ENCODE peak calls at places on chromosomes 5 and 9, in four cellular contexts. One of them, this sample, is unnamed.

GRCh38 chr9:103707181-103707580 is 386.9 kb upstream of the SMC2 start:
- DNase-seq in OCI-LY7: no peak
- DNase-seq in cardiac muscle cell: no peak
- DNase-seq in upper lobe of left lung: no peak
- DNase-seq in this sample: no peak

GRCh38 chr5:89211836-89212235 is 328.9 kb upstream of the MEF2C start:
- DNase-seq in OCI-LY7: no peak
- DNase-seq in cardiac muscle cell: no peak
- DNase-seq in upper lobe of left lung: no peak
- DNase-seq in this sample: peak; percentile 77

GRCh38 chr5:39024005-39024404 is 50.2 kb downstream of the RICTOR start:
- DNase-seq in OCI-LY7: no peak
- DNase-seq in cardiac muscle cell: no peak
- DNase-seq in upper lobe of left lung: no peak
- DNase-seq in this sample: no peak

GRCh38 chr9:26575041-26575440 is 317.6 kb downstream of the CAAP1 start:
- DNase-seq in OCI-LY7: no peak
- DNase-seq in cardiac muscle cell: no peak
- DNase-seq in upper lobe of left lung: no peak
- DNase-seq in this sample: no peak

GRCh38 chr5:14101922-14102321 is 41.2 kb upstream of the TRIO start:
- DNase-seq in OCI-LY7: no peak
- DNase-seq in cardiac muscle cell: no peak
- DNase-seq in upper lobe of left lung: no peak
- DNase-seq in this sample: no peak

GRCh38 chr9:125759812-125760134 is 12.6 kb downstream of the PBX3 start:
- DNase-seq in OCI-LY7: no peak
- DNase-seq in cardiac muscle cell: peak; percentile 69
- DNase-seq in upper lobe of left lung: no peak
- DNase-seq in this sample: no peak

GRCh38 chr5:53983568-53984465 is 326.6 kb downstream of the ARL15 start:
- DNase-seq in OCI-LY7: no peak
- DNase-seq in cardiac muscle cell: no peak
- DNase-seq in upper lobe of left lung: no peak
- DNase-seq in this sample: no peak

GRCh38 chr5:73242741-73243140 is 69.7 kb downstream of the TMEM174 start:
- DNase-seq in OCI-LY7: no peak
- DNase-seq in cardiac muscle cell: no peak
- DNase-seq in upper lobe of left lung: no peak
- DNase-seq in this sample: no peak

GRCh38 chr5:34656700-34657549 is 797 bp downstream of the RAI14 start:
- DNase-seq in OCI-LY7: no peak
- DNase-seq in cardiac muscle cell: peak; percentile 33
- DNase-seq in upper lobe of left lung: peak; percentile 88
- DNase-seq in this sample: no peak

GRCh38 chr5:6110441-6111005 is 267.8 kb downstream of the MED10 start:
- DNase-seq in OCI-LY7: no peak
- DNase-seq in cardiac muscle cell: no peak
- DNase-seq in upper lobe of left lung: no peak
- DNase-seq in this sample: no peak

GRCh38 chr5:111730659-111731382 is 26.2 kb downstream of the NREP start:
- DNase-seq in OCI-LY7: no peak
- DNase-seq in cardiac muscle cell: no peak
- DNase-seq in upper lobe of left lung: no peak
- DNase-seq in this sample: no peak

DNA sequence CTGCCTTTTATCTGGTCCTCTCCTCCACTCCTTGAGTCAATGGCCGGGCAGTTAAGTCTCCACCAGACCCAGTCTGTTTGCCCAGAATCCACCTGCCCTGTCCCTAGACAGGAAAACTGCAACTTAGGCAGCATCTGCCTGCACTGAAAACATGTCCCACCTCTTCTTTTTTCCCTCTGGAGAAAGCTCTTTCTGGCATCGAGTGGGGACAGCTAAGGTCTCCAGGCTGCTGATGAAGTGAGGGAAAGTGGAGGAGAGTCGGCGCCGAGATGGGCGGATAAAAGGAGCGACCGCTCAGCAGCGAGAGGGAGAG is 243 bp upstream of the SHISAL2B start:
- DNase-seq in OCI-LY7: no peak
- DNase-seq in cardiac muscle cell: no peak
- DNase-seq in upper lobe of left lung: no peak
- DNase-seq in this sample: no peak
- H3K4me3 ChIP-seq in OCI-LY7: no peak overlapping the region
- H3K4me3 ChIP-seq in cardiac muscle cell: peak overlapping the region; percentile 44
- H3K4me3 ChIP-seq in upper lobe of left lung: no peak overlapping the region
- H3K4me3 ChIP-seq in this sample: peak overlapping the region; percentile 34

GRCh38 chr9:90137824-90138223 is 504.8 kb downstream of the DIRAS2 start:
- DNase-seq in OCI-LY7: no peak
- DNase-seq in cardiac muscle cell: peak; percentile 72
- DNase-seq in upper lobe of left lung: no peak
- DNase-seq in this sample: no peak

GRCh38 chr9:90142580-90142979 is 500.0 kb downstream of the DIRAS2 start:
- DNase-seq in OCI-LY7: peak; percentile 59
- DNase-seq in cardiac muscle cell: peak; percentile 78
- DNase-seq in upper lobe of left lung: no peak
- DNase-seq in this sample: no peak

GRCh38 chr9:90140131-90140818 is 502.3 kb downstream of the DIRAS2 start:
- DNase-seq in OCI-LY7: no peak
- DNase-seq in cardiac muscle cell: no peak
- DNase-seq in upper lobe of left lung: peak; percentile 29
- DNase-seq in this sample: no peak

GRCh38 chr9:90141723-90142122 is 500.9 kb downstream of the DIRAS2 start:
- DNase-seq in OCI-LY7: peak; percentile 48
- DNase-seq in cardiac muscle cell: peak; percentile 53
- DNase-seq in upper lobe of left lung: no peak
- DNase-seq in this sample: no peak
- TF ChIP-seq CTCF in OCI-LY7: peak; percentile 85
- TF ChIP-seq CTCF in cardiac muscle cell: peak; percentile 59
- TF ChIP-seq CTCF in upper lobe of left lung: peak; percentile 29
- TF ChIP-seq CTCF in this sample: peak; percentile 30

DNA sequence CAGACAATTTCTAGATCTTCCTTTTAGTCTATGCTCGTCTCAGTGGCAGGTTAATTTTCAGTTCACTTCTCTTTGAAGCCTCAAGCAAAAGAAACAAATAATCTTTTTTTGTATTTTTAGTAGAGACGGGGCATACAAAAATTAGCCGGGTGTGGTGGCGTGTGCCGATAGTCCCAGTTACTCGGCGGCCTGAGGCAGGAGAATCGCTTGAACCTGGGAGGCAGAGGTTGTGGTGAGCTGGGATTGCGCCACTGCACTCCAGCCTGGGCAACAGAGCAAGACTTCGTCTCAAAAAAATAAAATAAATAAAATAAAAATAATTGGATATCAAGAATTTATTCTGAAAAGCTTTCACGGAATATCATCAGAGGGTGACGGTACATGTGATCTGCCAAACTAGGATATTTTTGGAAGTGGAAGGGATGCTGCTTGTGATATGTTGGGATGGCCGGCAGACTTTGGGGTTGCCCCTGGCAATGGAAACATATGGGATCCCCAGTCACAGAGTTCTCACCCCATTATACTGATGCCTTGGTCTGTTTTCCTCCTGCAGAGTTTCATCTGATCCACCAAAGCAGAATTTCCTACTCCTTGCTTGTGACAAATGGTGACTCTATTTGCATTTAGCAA is 7.6 kb upstream of the LCP2 start:
- DNase-seq in OCI-LY7: no peak
- DNase-seq in cardiac muscle cell: no peak
- DNase-seq in upper lobe of left lung: no peak
- DNase-seq in this sample: no peak
- H3K4me3 ChIP-seq in OCI-LY7: no peak overlapping the region
- H3K4me3 ChIP-seq in cardiac muscle cell: no peak overlapping the region
- H3K4me3 ChIP-seq in upper lobe of left lung: no peak overlapping the region
- H3K4me3 ChIP-seq in this sample: no peak overlapping the region

GRCh38 chr5:37902323-37902722 is 62.5 kb upstream of the GDNF start:
- DNase-seq in OCI-LY7: no peak
- DNase-seq in cardiac muscle cell: no peak
- DNase-seq in upper lobe of left lung: no peak
- DNase-seq in this sample: no peak

GRCh38 chr5:37899037-37899436 is 59.2 kb upstream of the GDNF start:
- DNase-seq in OCI-LY7: no peak
- DNase-seq in cardiac muscle cell: no peak
- DNase-seq in upper lobe of left lung: no peak
- DNase-seq in this sample: no peak

GRCh38 chr5:37905230-37905629 is 65.4 kb upstream of the GDNF start:
- DNase-seq in OCI-LY7: no peak
- DNase-seq in cardiac muscle cell: no peak
- DNase-seq in upper lobe of left lung: no peak
- DNase-seq in this sample: no peak

GRCh38 chr5:37896159-37896558 is 56.3 kb upstream of the GDNF start:
- DNase-seq in OCI-LY7: no peak
- DNase-seq in cardiac muscle cell: no peak
- DNase-seq in upper lobe of left lung: no peak
- DNase-seq in this sample: no peak

DNA sequence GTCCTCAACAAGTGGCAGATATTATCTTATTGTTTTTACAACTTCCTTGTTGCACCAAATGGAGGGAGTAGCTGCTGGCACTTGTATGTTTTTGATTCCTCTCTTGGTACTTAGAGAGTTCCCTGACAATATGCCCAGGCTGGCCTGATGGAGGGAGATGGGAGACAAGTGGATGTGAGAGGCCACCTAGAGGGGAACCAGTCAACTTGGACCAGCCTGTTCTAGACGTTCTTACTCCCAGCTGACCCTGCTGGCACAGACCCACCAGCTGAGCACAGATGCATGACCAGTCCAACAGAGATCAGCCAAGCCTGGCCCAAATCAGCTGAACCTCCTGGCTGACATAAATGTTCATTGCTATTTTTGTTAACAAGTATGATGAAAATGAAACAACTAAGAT is 60.9 kb upstream of the GDNF start:
- DNase-seq in OCI-LY7: peak; percentile 0
- DNase-seq in cardiac muscle cell: no peak
- DNase-seq in upper lobe of left lung: no peak
- DNase-seq in this sample: no peak
- TF ChIP-seq CTCF in OCI-LY7: no peak
- TF ChIP-seq CTCF in cardiac muscle cell: no peak
- TF ChIP-seq CTCF in upper lobe of left lung: no peak
- TF ChIP-seq CTCF in this sample: peak; percentile 39

GRCh38 chr9:93576296-93577044 is at the start of gene PHF2:
- DNase-seq in OCI-LY7: peak; percentile 54
- DNase-seq in cardiac muscle cell: peak; percentile 59
- DNase-seq in upper lobe of left lung: peak; percentile 91
- DNase-seq in this sample: no peak
- H3K4me3 ChIP-seq in OCI-LY7: peak within 1 kb of the TSS; percentile 72
- H3K4me3 ChIP-seq in cardiac muscle cell: peak within 1 kb of the TSS; percentile 99
- H3K4me3 ChIP-seq in upper lobe of left lung: peak within 1 kb of the TSS; percentile 97
- H3K4me3 ChIP-seq in this sample: peak within 1 kb of the TSS; percentile 70

DNA sequence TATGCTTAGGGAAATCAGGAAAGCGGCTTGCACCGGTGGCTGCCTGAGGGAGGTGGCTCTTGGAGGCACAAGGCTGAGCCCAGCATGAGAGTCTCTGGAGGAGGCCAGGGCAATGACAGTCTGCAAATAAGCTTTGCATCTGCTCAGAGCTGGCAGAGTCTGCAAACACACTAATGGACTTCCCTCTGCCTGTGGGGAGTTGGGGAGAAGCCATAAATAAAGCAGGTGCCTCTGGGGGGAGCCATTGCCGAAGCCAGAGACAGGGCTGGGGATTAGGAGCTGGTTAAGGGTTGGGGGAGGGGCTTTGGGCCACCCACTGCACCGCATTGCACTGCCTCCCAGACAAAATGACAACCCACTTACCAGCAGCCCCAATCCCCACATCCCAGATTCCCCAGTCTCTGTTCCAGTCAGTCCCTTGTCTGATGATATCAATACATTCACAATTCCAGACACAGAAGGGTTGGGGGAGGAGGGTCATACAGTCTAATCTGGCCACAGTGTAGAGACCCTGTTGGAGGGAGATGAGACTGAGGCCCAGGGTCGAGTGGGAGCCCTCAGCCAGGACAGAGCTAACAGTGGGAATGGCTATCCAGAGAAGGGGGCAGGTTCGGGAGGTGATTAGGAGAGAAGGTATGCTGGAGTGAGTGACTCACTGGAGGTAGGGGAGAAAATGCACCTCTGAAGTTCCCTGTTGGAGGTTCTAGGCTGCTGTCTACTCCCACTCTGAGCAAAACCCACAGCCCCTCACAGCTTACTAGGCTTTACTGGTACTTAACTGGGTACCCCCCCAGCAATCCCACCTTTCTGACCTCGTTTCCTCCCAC is 53.7 kb downstream of the PAX5 start:
- DNase-seq in OCI-LY7: peak; percentile 61
- DNase-seq in cardiac muscle cell: no peak
- DNase-seq in upper lobe of left lung: no peak
- DNase-seq in this sample: no peak
- TF ChIP-seq CTCF in OCI-LY7: peak; percentile 75
- TF ChIP-seq CTCF in cardiac muscle cell: no peak
- TF ChIP-seq CTCF in upper lobe of left lung: no peak
- TF ChIP-seq CTCF in this sample: no peak